ENCODE peak calls at places on chromosomes 16 and 17, in ten cellular contexts. C, S, Y, O, H, Q, E, J, N and F are unnamed samples.

GRCh38 chr16:57372372-57373116 is at the start of gene CX3CL1:
- DNase-seq in N (peak), S (peak), E (no peak), C (peak), Q (peak), Y (no peak), J (peak), H (peak), O (peak), F (peak)

GRCh38 chr17:7463368-7463846 is 16.0 kb downstream of the ZBTB4 start:
- DNase-seq in N (no peak), Q (no peak), C (no peak), O (no peak), E (no peak), S (no peak), H (no peak), Y (no peak), J (no peak), F (no peak)

GRCh38 chr17:55121268-55121667 is 143.5 kb upstream of the HLF start:
- DNase-seq in E (no peak), N (no peak), J (no peak), S (no peak), O (no peak), Y (no peak), H (no peak), C (no peak), Q (no peak), F (no peak)

GRCh38 chr17:19686400-19687090 is 29.8 kb downstream of the SLC47A2 start:
- DNase-seq in Q (no peak), Y (no peak), J (no peak), S (no peak), O (no peak), N (no peak), E (no peak), C (peak), H (no peak), F (no peak)

GRCh38 chr17:39251997-39252396 is 26.3 kb upstream of the STAC2 start:
- DNase-seq in C (no peak), Q (no peak), Y (no peak), N (no peak), S (no peak), O (no peak), E (no peak), H (no peak), J (no peak), F (no peak)

GRCh38 chr17:77869041-77869595 is 89.4 kb upstream of the TNRC6C start:
- DNase-seq in Y (no peak), E (no peak), Q (no peak), H (no peak), J (no peak), C (no peak), S (no peak), O (no peak), N (no peak), F (no peak)

GRCh38 chr16:85369741-85370528 is 243.2 kb upstream of the GSE1 start:
- DNase-seq in J (no peak), E (no peak), N (no peak), C (peak), Y (peak), O (no peak), S (no peak), Q (no peak), H (peak), F (peak)

GRCh38 chr16:23079683-23080221 is 69.5 kb downstream of the USP31 start:
- DNase-seq in N (no peak), S (no peak), Q (no peak), Y (no peak), J (no peak), O (no peak), E (no peak), C (no peak), H (peak), F (no peak)

GRCh38 chr17:50848691-50849090 is 13.3 kb downstream of the WFIKKN2 start:
- DNase-seq in C (no peak), Y (no peak), E (no peak), Q (no peak), H (no peak), J (no peak), O (no peak), S (no peak), N (no peak), F (no peak)

GRCh38 chr17:40516581-40517285 is 15.3 kb upstream of the TNS4 start:
- DNase-seq in N (no peak), C (no peak), Y (no peak), O (peak), S (peak), H (no peak), E (no peak), J (peak), Q (no peak), F (no peak)

GRCh38 chr17:35514561-35514960 is 22.9 kb downstream of the SLFN12L start:
- DNase-seq in O (no peak), N (no peak), C (no peak), Q (no peak), S (no peak), Y (no peak), E (no peak), J (no peak), H (no peak), F (no peak)

GRCh38 chr17:35023538-35023937 is 40.0 kb downstream of the RFFL start:
- DNase-seq in N (no peak), S (no peak), Q (no peak), H (peak), C (no peak), J (no peak), O (no peak), Y (no peak), E (no peak), F (no peak)

GRCh38 chr17:43542854-43543253 is 3.3 kb downstream of the ETV4 start:
- DNase-seq in E (no peak), J (no peak), N (no peak), S (no peak), C (no peak), H (no peak), Y (no peak), Q (no peak), O (no peak), F (no peak)

DNA sequence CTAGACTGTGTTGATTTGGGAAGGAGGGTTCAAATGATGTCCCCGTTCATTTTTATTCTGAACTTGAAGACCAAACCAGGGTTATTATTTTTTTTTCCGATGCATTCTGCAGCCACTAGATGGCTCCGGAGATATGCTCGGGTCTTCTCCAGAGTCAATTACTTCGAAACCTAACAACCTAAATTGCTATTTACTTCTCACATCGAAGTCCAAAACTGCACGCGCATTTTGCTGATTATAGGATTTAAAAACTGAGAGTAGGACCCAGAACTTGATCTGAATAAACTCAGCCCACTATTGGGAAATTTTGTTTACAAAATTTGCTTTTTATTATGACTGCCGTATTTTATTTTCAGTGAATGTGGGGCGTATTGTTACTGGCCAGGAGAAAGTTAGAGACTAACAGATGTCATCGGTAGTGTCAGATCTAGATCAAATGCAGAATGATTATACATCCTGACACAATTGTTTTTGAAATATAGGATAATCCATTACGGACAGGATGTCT is 263.8 kb downstream of the HS3ST3A1 start:
- DNase-seq in Q (no peak), N (peak), C (peak), E (no peak), S (peak), Y (peak), J (peak), O (peak), H (peak), F (peak)
- H3K4me3 ChIP-seq in Q (no peak), N (peak), C (peak), E (peak), S (peak), Y (peak), J (peak), O (peak), H (no peak), F (no peak)

DNA sequence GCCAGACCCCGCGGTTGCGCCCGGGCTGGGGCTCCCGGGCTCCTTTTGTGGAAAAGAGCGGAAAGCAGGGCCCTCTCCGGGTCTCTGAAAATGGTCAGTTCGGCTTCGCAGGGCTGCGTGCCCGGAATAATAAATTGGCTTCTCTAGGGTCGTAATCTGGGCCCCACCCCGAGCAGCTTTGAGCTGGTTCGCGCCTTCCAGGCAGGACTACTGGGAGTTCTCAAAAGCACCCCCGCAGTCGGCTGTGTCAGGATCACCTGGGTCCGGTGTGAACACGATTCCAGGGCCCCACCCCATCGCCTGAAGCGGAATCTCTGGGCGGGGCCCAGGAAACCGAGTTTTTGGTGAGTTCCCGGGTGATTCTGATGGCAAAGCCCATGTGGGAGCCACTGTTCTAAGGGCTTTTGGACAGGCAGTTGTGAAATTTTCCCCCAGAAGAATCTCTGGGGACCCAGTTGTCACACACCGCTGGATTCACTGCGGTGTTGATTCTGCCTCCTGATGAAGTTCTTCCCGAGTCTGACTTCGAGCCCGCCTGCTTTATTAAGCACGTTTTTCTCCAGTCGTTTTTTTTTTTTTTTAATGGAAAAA is 77.0 kb downstream of the MRC2 start:
- DNase-seq in O (peak), Y (no peak), N (no peak), H (peak), C (peak), E (no peak), J (peak), S (peak), Q (no peak), F (peak)
- H3K4me3 ChIP-seq in O (peak), Y (peak), N (peak), H (peak), C (peak), E (peak), J (peak), S (peak), Q (peak), F (peak)

DNA sequence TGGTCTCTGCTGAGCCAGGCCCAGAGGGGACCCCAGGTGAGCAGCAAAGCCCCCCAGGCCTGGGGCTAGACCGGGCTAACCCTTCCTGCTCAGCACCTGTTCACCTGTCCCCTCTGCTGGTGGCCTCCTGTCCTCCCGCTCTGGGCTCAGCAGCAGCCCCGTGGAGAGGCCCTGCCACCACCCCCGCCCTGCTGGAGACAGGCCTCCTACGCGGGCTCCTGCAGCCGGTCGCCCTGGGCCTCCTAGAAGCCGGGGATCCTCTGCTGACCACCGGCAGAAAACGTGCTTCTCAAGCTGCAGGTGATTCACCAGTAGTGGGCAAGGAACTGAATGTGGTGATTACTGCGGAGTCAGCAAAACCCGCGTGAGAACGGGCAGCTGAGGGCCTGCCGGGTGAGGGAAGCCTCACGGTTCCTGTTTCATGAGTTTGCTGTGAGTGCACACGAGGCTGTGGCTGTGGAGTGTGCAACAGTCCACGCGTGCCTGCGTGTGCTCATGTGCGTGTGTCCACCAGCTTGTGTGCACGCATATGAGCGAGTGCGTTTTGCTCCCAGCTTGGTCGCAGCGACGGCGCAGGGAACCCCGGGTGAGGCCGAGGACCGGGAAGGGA is 792 bp downstream of the SECTM1 start:
- DNase-seq in H (no peak), S (peak), Y (no peak), O (peak), N (peak), C (peak), J (peak), E (no peak), Q (no peak), F (no peak)
- H3K4me3 ChIP-seq in H (peak), S (no peak), Y (no peak), O (no peak), N (peak), C (peak), J (peak), E (no peak), Q (peak), F (no peak)

GRCh38 chr16:83738926-83739503 is 68.8 kb upstream of the HSBP1 start:
- DNase-seq in C (no peak), Y (no peak), O (peak), Q (no peak), E (no peak), S (peak), N (no peak), J (peak), H (no peak), F (no peak)
- H3K4me3 ChIP-seq in C (no peak), Y (no peak), O (no peak), Q (no peak), E (no peak), S (no peak), N (no peak), J (no peak), H (no peak), F (no peak)

GRCh38 chr16:54185045-54185444 is 101.5 kb downstream of the IRX3 start:
- DNase-seq in C (no peak), H (no peak), Y (no peak), J (no peak), S (no peak), Q (no peak), O (no peak), E (no peak), N (no peak), F (no peak)
- H3K4me3 ChIP-seq in C (no peak), H (no peak), Y (no peak), J (no peak), S (no peak), Q (no peak), O (no peak), E (no peak), N (no peak), F (no peak)

DNA sequence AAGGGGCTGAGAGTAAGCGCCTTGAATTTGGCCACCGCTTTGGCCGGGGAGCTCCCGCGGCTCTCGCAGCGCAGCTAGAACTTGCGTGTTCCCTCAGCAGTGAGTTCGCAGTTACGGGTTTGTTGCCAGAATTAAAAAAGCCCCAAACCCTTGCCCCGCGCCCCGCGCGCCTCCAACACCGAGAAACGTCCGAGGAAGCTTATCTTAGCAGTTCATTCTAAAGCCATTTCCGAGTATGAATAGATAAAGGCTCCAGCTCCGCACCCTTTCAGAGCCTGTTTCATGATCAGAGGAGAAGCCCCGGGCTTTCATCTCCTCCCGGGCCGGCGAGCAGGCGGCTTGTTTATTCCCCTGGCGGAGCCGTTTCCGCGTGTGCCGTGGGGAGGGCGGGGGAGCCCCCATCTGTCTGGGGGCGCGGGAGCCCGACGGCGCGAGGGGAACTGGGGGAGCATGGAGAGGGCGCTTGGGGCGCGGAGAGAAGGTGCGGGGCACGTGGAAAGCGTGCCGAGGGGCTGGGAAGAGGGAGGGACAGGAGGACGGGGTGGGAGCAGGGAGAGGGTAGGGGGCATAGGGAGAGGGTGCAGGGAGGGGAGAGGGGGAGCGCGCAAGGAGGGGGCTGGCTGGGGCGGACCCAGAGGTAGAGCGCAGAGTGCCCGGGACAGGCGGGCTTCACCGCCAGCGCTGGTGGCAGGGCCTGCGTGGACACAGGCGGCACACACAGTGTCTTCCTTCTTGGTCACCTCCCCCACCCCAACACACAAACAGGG is 9.9 kb downstream of the TBX4 start:
- DNase-seq in Y (no peak), N (no peak), H (no peak), Q (no peak), J (no peak), O (no peak), C (peak), S (peak), E (no peak), F (no peak)
- H3K4me3 ChIP-seq in Y (no peak), N (peak), H (peak), Q (peak), J (peak), O (peak), C (peak), S (peak), E (no peak), F (peak)

GRCh38 chr17:32523827-32524552 is 37.2 kb downstream of the CDK5R1 start:
- DNase-seq in H (no peak), J (no peak), E (no peak), S (no peak), N (no peak), Y (no peak), C (no peak), Q (no peak), O (no peak), F (no peak)
- H3K4me3 ChIP-seq in H (no peak), J (no peak), E (no peak), S (no peak), N (no peak), Y (no peak), C (no peak), Q (no peak), O (no peak), F (no peak)

DNA sequence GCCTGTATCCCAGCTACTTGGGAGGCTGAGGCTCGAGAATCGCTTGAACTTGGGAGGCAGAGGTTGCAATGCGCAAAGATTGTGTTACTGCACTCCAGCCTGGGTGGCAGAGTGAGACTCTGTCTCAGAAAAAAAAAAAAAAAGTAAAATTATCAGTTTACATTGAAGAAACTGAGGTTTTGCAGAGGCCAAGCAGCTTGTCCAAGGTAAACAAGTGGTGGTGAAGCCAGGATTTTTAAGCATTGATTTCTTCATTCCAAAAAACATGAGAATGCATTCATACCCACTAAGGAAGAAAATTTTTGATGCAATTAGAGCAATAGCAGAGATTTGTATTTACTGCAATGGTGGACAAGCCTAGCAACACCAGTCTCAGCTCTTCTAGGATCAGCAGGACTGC is 52.7 kb downstream of the CENPV start:
- DNase-seq in Y (no peak), Q (no peak), O (no peak), S (no peak), J (peak), H (no peak), N (no peak), E (no peak), C (peak), F (no peak)
- H3K4me3 ChIP-seq in Y (no peak), Q (no peak), O (no peak), S (no peak), J (no peak), H (no peak), N (no peak), E (no peak), C (no peak), F (no peak)